ENCODE peak calls at places on chromosomes 5 and 9, in four cellular contexts. Q is T-helper 2 cell, H is non-pigmented ciliary epithelial cell, P is AG08396. N is an unnamed sample.

GRCh38 chr9:83235524-83235923 is 172.6 kb upstream of the RASEF start:
- DNase-seq in Q (no peak), H (no peak), P (no peak), N (no peak)

GRCh38 chr5:170737591-170737990 is 45.9 kb upstream of the GABRP start:
- DNase-seq in Q (no peak), H (no peak), P (no peak), N (no peak)

GRCh38 chr5:149831492-149831891 is 101.4 kb downstream of the PPARGC1B start:
- DNase-seq in Q (peak), H (no peak), P (no peak), N (peak)

GRCh38 chr5:17315710-17316221 is 98.3 kb downstream of the BASP1 start:
- DNase-seq in Q (no peak), H (no peak), P (peak), N (peak)

GRCh38 chr9:125650271-125650737 is 56.7 kb downstream of the MAPKAP1 start:
- DNase-seq in Q (peak), H (no peak), P (peak), N (peak)

GRCh38 chr9:70466976-70467551 is 52.6 kb upstream of the KLF9 start:
- DNase-seq in Q (no peak), H (peak), P (peak), N (peak)

GRCh38 chr9:2195211-2195610 is 180.1 kb downstream of the SMARCA2 start:
- DNase-seq in Q (no peak), H (no peak), P (no peak), N (no peak)

GRCh38 chr5:80109549-80110478 is 74.7 kb downstream of the THBS4 start:
- DNase-seq in Q (no peak), H (no peak), P (no peak), N (no peak)

GRCh38 chr5:116605310-116606070 is 30.9 kb upstream of the SEMA6A start:
- DNase-seq in Q (no peak), H (no peak), P (no peak), N (no peak)

GRCh38 chr5:178554311-178554710 is 35.9 kb downstream of the COL23A1 start:
- DNase-seq in Q (no peak), H (no peak), P (no peak), N (no peak)

GRCh38 chr9:136267261-136268111 is 21.9 kb upstream of the QSOX2 start:
- DNase-seq in Q (peak), H (no peak), P (peak), N (peak)

GRCh38 chr5:59357421-59357977 is 536.0 kb downstream of the PDE4D start:
- DNase-seq in Q (no peak), H (peak), P (no peak), N (peak)

GRCh38 chr9:126327016-126327749 is 554 bp downstream of the MVB12B start:
- DNase-seq in Q (no peak), H (no peak), P (no peak), N (peak)

GRCh38 chr9:90870646-90871326 is 69.2 kb downstream of the SYK start:
- DNase-seq in Q (peak), H (peak), P (peak), N (peak)

GRCh38 chr5:122705876-122706275 is 69.0 kb upstream of the SNX2 start:
- DNase-seq in Q (no peak), H (no peak), P (no peak), N (no peak)

GRCh38 chr9:126532019-126532462 is 81.7 kb upstream of the LMX1B start:
- DNase-seq in Q (no peak), H (no peak), P (peak), N (no peak)

N was measured in Daoy.